ENCODE peak calls at places on chromosome 2, in five cellular contexts. Q, S, P, C and W are unnamed samples.
A peak's percentile ranks its signal among the peaks of the same experiment; 100 is the strongest.

GRCh38 chr2:44668336-44668735 is 273.2 kb upstream of the SIX3 start:
- DNase-seq in Q (peak; percentile 2), S (no peak), P (no peak), C (no peak), W (no peak)

GRCh38 chr2:96174251-96175144 is 29.3 kb upstream of the DUSP2 start:
- DNase-seq in Q (peak; percentile 39), S (peak; percentile 94), P (peak; percentile 85), C (peak; percentile 64), W (peak; percentile 68)

GRCh38 chr2:219001577-219002394 is 8.6 kb upstream of the CRYBA2 start:
- DNase-seq in Q (peak; percentile 40), S (no peak), P (peak; percentile 95), C (peak; percentile 85), W (no peak)

GRCh38 chr2:68375522-68376040 is 10.5 kb downstream of the PLEK start:
- DNase-seq in Q (no peak), S (no peak), P (no peak), C (no peak), W (no peak)

GRCh38 chr2:133456156-133456555 is 112.1 kb downstream of the NCKAP5 start:
- DNase-seq in Q (no peak), S (no peak), P (no peak), C (no peak), W (no peak)

GRCh38 chr2:119659601-119660342 is 19.2 kb upstream of the TMEM177 start:
- DNase-seq in Q (peak; percentile 22), S (no peak), P (peak; percentile 48), C (no peak), W (no peak)

GRCh38 chr2:227509824-227510619 is 38.1 kb downstream of the AGFG1 start:
- DNase-seq in Q (peak; percentile 59), S (no peak), P (no peak), C (no peak), W (no peak)

GRCh38 chr2:188415754-188416083 is 124.0 kb downstream of the GULP1 start:
- DNase-seq in Q (no peak), S (no peak), P (no peak), C (no peak), W (no peak)

GRCh38 chr2:11111811-11112425 is 43.3 kb upstream of the SLC66A3 start:
- DNase-seq in Q (peak; percentile 24), S (no peak), P (no peak), C (no peak), W (no peak)

GRCh38 chr2:16728742-16729141 is 63.1 kb upstream of the CYRIA start:
- DNase-seq in Q (no peak), S (no peak), P (no peak), C (no peak), W (no peak)

GRCh38 chr2:160652236-160652635 is 158.6 kb upstream of the RBMS1 start:
- DNase-seq in Q (no peak), S (peak; percentile 78), P (no peak), C (peak; percentile 58), W (no peak)

GRCh38 chr2:119160361-119160965 is 1.9 kb upstream of the C1QL2 start:
- DNase-seq in Q (no peak), S (no peak), P (no peak), C (no peak), W (no peak)

GRCh38 chr2:7924033-7924762 is 757.7 kb upstream of the ID2 start:
- DNase-seq in Q (no peak), S (no peak), P (no peak), C (no peak), W (no peak)

GRCh38 chr2:3626817-3627499 is 31.0 kb upstream of the ALLC start:
- DNase-seq in Q (no peak), S (peak; percentile 59), P (peak; percentile 23), C (no peak), W (no peak)

GRCh38 chr2:54771166-54771565 is 47.7 kb downstream of the EML6 start:
- DNase-seq in Q (peak; percentile 70), S (no peak), P (no peak), C (no peak), W (peak; percentile 26)

GRCh38 chr2:119106301-119106897 is 52.2 kb downstream of the C1QL2 start:
- DNase-seq in Q (no peak), S (no peak), P (peak; percentile 43), C (no peak), W (no peak)

GRCh38 chr2:24009680-24010476 is at the start of gene MFSD2B:
- DNase-seq in Q (no peak), S (no peak), P (no peak), C (no peak), W (no peak)

GRCh38 chr2:43212931-43213330 is 13.5 kb downstream of the ZFP36L2 start:
- DNase-seq in Q (no peak), S (peak; percentile 80), P (peak; percentile 56), C (no peak), W (no peak)
- TF ChIP-seq POLR2A in Q (no peak), S (no peak), P (no peak), C (no peak), W (no peak)

DNA sequence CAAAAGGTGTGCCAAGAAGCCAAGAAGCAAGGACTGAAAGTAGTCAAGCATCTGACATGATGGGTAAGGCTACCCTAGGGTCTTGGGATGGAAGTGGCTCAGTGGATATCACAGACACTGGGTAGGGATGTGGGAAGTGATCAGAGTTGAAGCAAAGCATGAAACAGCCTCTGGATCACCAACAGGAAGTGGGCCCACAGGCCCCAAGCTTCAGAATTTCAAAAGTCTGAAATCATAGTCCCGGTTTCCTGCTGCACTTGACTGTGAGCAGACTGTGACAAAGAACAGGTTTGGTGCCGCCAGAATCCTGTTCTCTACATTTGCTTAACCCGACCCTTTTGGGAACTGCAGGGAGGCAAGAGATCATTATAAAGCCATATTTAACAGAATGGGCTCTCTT is 57.4 kb downstream of the SP100 start:
- DNase-seq in Q (no peak), S (no peak), P (no peak), C (no peak), W (no peak)
- TF ChIP-seq POLR2A in Q (no peak), S (no peak), P (no peak), C (no peak), W (no peak)

GRCh38 chr2:178072383-178073301 is at the start of gene PDE11A:
- DNase-seq in Q (peak; percentile 75), S (peak; percentile 81), P (peak; percentile 92), C (peak; percentile 78), W (peak; percentile 84)
- TF ChIP-seq POLR2A in Q (peak; percentile 59), S (no peak), P (no peak), C (no peak), W (peak; percentile 70)

DNA sequence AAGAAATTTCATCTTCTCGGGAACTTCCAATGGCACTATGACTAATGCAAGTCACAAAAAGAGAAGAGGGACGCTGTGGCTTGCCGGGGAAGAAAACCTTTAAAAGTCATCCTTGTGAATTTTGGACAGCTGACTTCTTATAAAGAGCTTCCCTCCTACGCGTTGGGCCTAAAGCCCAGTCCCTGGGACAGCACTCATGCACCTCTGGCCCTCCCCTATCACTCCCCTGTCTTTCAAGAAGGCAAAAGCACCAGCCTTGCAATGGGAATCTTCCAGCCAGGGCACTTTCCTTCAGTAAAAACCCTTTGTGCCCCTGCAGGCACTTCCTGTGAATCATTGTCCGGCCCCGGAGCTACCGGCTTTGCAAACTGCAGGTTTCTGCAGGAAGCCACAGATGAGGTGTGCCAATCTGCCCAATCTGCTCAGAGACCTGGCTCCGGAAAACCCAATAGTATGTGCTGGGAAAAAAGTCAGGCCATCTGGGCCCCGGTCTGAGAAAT is 7.1 kb downstream of the MREG start:
- DNase-seq in Q (no peak), S (peak; percentile 79), P (no peak), C (peak; percentile 83), W (peak; percentile 71)
- TF ChIP-seq POLR2A in Q (no peak), S (no peak), P (no peak), C (no peak), W (no peak)

DNA sequence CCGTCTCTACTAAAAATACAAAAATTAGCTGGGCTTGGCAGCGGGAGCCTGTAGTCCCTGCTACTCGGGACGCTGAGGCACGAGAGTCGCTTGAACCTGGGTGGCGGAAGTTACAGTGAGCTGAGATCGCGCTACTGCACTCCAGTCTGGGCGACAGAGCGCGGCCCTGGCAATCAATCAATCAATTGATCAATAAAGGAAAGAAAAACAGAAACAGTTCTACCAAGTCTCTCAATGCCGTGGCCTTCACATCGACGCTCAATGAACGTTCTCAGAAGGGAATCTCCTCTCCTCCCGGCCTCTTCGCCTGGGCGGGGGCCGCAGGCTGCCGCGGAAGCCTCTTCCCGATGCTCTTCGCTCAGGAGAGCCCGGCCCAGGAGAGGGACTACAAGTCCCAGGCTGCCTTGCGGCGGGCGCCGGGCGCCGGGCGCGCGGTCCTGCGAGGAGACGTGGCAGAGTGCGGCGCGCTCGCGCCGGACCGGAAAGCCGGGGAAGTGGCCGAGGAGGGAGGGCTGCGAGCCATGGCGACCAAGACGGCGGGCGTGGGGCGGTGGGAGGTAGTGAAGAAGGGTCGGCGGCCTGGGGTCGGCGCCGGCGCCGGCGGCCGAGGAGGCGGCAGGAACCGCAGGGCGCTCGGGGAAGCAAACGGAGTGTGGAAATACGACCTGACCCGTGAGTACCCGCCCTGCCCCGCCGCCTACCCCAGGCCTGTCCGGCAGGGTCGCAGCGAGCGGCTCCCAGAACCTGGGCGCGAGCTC is at the start of gene TMEM214:
- DNase-seq in Q (peak; percentile 71), S (peak; percentile 98), P (peak; percentile 92), C (peak; percentile 76), W (peak; percentile 94)
- TF ChIP-seq POLR2A in Q (peak; percentile 77), S (peak; percentile 54), P (no peak), C (no peak), W (peak; percentile 83)

GRCh38 chr2:43125090-43125998 is 101.1 kb downstream of the ZFP36L2 start:
- DNase-seq in Q (no peak), S (no peak), P (no peak), C (no peak), W (no peak)

GRCh38 chr2:43126817-43127207 is 99.6 kb downstream of the ZFP36L2 start:
- DNase-seq in Q (no peak), S (no peak), P (no peak), C (no peak), W (no peak)

GRCh38 chr2:43127941-43128561 is 98.4 kb downstream of the ZFP36L2 start:
- DNase-seq in Q (no peak), S (peak; percentile 80), P (no peak), C (no peak), W (no peak)

GRCh38 chr2:43129254-43129653 is 97.2 kb downstream of the ZFP36L2 start:
- DNase-seq in Q (no peak), S (no peak), P (no peak), C (no peak), W (no peak)

DNA sequence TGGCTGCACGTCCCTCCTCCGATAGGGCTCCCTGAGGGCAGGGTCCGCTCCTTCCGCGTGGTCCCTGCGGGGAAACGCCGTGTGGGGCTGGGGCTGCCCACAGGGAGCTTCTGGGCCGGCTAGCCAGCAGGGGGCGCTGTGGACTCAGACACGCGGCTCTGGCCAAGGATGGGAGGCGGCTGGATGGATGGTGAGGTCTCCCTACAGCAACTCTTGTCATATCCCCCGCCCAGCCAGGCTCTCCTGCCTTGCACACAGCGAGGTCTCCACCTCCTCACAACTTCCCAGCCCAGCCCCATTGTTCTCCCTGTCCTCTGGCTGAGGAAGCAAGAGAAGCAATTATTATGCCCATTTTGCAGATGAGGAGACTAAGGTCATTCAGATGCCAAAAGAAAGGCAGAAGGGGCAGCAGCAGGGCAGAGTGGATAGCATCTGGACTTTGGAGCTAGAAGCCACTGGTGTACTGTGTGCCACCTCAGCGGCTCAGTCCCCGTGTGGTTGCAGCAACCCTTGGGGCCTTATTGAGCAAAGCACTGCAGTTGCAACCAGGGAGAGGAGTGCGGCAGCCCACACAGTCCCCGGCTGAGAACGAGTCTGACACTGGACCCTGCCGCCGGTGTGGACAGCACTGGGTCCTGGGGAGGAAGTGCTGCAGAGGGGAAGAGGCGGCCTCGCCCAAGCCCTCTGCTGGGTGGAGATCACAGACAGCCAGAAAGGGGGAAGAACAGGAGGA is 99.0 kb downstream of the ZFP36L2 start:
- DNase-seq in Q (peak; percentile 33), S (peak; percentile 97), P (peak; percentile 80), C (no peak), W (no peak)
- TF ChIP-seq POLR2A in Q (no peak), S (no peak), P (no peak), C (no peak), W (no peak)